ENCODE peak calls at places on chromosomes 4 and X, in nine cellular contexts. One of them, this sample, is unnamed.

GRCh38 chrX:12701625-12702024 is 89.6 kb upstream of the PRPS2 start:
- DNase-seq in right atrium auricular region: no peak
- DNase-seq in HL-60: peak; percentile 51
- DNase-seq in CD4-positive, alpha-beta T cell: peak; percentile 1
- DNase-seq in GM12865: peak; percentile 71
- DNase-seq in B cell: peak; percentile 66
- DNase-seq in lung: peak; percentile 46
- DNase-seq in body of pancreas: peak; percentile 78
- DNase-seq in IMR-90: peak; percentile 68
- DNase-seq in this sample: peak; percentile 58

GRCh38 chr4:158729716-158730559 is 6.7 kb upstream of the PPID start:
- DNase-seq in right atrium auricular region: peak; percentile 82
- DNase-seq in HL-60: peak; percentile 51
- DNase-seq in CD4-positive, alpha-beta T cell: peak; percentile 47
- DNase-seq in GM12865: peak; percentile 66
- DNase-seq in B cell: peak; percentile 49
- DNase-seq in lung: peak; percentile 58
- DNase-seq in body of pancreas: peak; percentile 67
- DNase-seq in IMR-90: peak; percentile 75
- DNase-seq in this sample: peak; percentile 70

GRCh38 chrX:63764946-63765345 is 20.1 kb downstream of the ARHGEF9 start:
- DNase-seq in right atrium auricular region: no peak
- DNase-seq in HL-60: no peak
- DNase-seq in CD4-positive, alpha-beta T cell: no peak
- DNase-seq in GM12865: no peak
- DNase-seq in B cell: no peak
- DNase-seq in lung: no peak
- DNase-seq in body of pancreas: no peak
- DNase-seq in IMR-90: peak; percentile 34
- DNase-seq in this sample: no peak

GRCh38 chrX:108123591-108124366 is 32.2 kb downstream of the ATG4A start:
- DNase-seq in right atrium auricular region: no peak
- DNase-seq in HL-60: no peak
- DNase-seq in CD4-positive, alpha-beta T cell: no peak
- DNase-seq in GM12865: no peak
- DNase-seq in B cell: no peak
- DNase-seq in lung: no peak
- DNase-seq in body of pancreas: no peak
- DNase-seq in IMR-90: no peak
- DNase-seq in this sample: no peak

GRCh38 chrX:44400588-44400987 is 57.1 kb upstream of the EFHC2 start:
- DNase-seq in right atrium auricular region: no peak
- DNase-seq in HL-60: no peak
- DNase-seq in CD4-positive, alpha-beta T cell: no peak
- DNase-seq in GM12865: no peak
- DNase-seq in B cell: no peak
- DNase-seq in lung: no peak
- DNase-seq in body of pancreas: no peak
- DNase-seq in IMR-90: peak; percentile 96
- DNase-seq in this sample: peak; percentile 68

GRCh38 chrX:69133561-69134542 is 31.4 kb downstream of the PJA1 start:
- DNase-seq in right atrium auricular region: no peak
- DNase-seq in HL-60: no peak
- DNase-seq in CD4-positive, alpha-beta T cell: no peak
- DNase-seq in GM12865: peak; percentile 13
- DNase-seq in B cell: no peak
- DNase-seq in lung: no peak
- DNase-seq in body of pancreas: no peak
- DNase-seq in IMR-90: peak; percentile 69
- DNase-seq in this sample: peak; percentile 1

GRCh38 chrX:13669246-13669689 is 16.3 kb downstream of the TCEANC start:
- DNase-seq in right atrium auricular region: peak; percentile 66
- DNase-seq in HL-60: peak; percentile 28
- DNase-seq in CD4-positive, alpha-beta T cell: peak; percentile 10
- DNase-seq in GM12865: peak; percentile 89
- DNase-seq in B cell: no peak
- DNase-seq in lung: peak; percentile 76
- DNase-seq in body of pancreas: peak; percentile 92
- DNase-seq in IMR-90: peak; percentile 99
- DNase-seq in this sample: peak; percentile 75

GRCh38 chr4:87118826-87119225 is 101.6 kb downstream of the KLHL8 start:
- DNase-seq in right atrium auricular region: no peak
- DNase-seq in HL-60: no peak
- DNase-seq in CD4-positive, alpha-beta T cell: no peak
- DNase-seq in GM12865: no peak
- DNase-seq in B cell: no peak
- DNase-seq in lung: no peak
- DNase-seq in body of pancreas: no peak
- DNase-seq in IMR-90: peak; percentile 93
- DNase-seq in this sample: peak; percentile 9

GRCh38 chr4:8340721-8341680 is 71.4 kb downstream of the HTRA3 start:
- DNase-seq in right atrium auricular region: peak; percentile 87
- DNase-seq in HL-60: no peak
- DNase-seq in CD4-positive, alpha-beta T cell: no peak
- DNase-seq in GM12865: no peak
- DNase-seq in B cell: no peak
- DNase-seq in lung: no peak
- DNase-seq in body of pancreas: peak; percentile 37
- DNase-seq in IMR-90: no peak
- DNase-seq in this sample: no peak

GRCh38 chr4:77699731-77700210 is 94.2 kb downstream of the CXCL13 start:
- DNase-seq in right atrium auricular region: no peak
- DNase-seq in HL-60: no peak
- DNase-seq in CD4-positive, alpha-beta T cell: no peak
- DNase-seq in GM12865: no peak
- DNase-seq in B cell: no peak
- DNase-seq in lung: no peak
- DNase-seq in body of pancreas: no peak
- DNase-seq in IMR-90: peak; percentile 93
- DNase-seq in this sample: no peak

GRCh38 chr4:72997409-72997808 is 72.1 kb downstream of the COX18 start:
- DNase-seq in right atrium auricular region: no peak
- DNase-seq in HL-60: no peak
- DNase-seq in CD4-positive, alpha-beta T cell: no peak
- DNase-seq in GM12865: no peak
- DNase-seq in B cell: no peak
- DNase-seq in lung: peak; percentile 51
- DNase-seq in body of pancreas: no peak
- DNase-seq in IMR-90: peak; percentile 11
- DNase-seq in this sample: no peak

GRCh38 chr4:154838155-154838554 is 57.1 kb downstream of the RBM46 start:
- DNase-seq in right atrium auricular region: no peak
- DNase-seq in HL-60: no peak
- DNase-seq in CD4-positive, alpha-beta T cell: no peak
- DNase-seq in GM12865: no peak
- DNase-seq in B cell: no peak
- DNase-seq in lung: no peak
- DNase-seq in body of pancreas: no peak
- DNase-seq in IMR-90: no peak
- DNase-seq in this sample: no peak

GRCh38 chr4:86032476-86033022 is 327.3 kb downstream of the MAPK10 start:
- DNase-seq in right atrium auricular region: no peak
- DNase-seq in HL-60: peak; percentile 32
- DNase-seq in CD4-positive, alpha-beta T cell: no peak
- DNase-seq in GM12865: no peak
- DNase-seq in B cell: no peak
- DNase-seq in lung: no peak
- DNase-seq in body of pancreas: peak; percentile 10
- DNase-seq in IMR-90: peak; percentile 83
- DNase-seq in this sample: no peak

GRCh38 chr4:74555843-74556242 is 110.9 kb downstream of the AREG start:
- DNase-seq in right atrium auricular region: no peak
- DNase-seq in HL-60: no peak
- DNase-seq in CD4-positive, alpha-beta T cell: no peak
- DNase-seq in GM12865: no peak
- DNase-seq in B cell: no peak
- DNase-seq in lung: no peak
- DNase-seq in body of pancreas: no peak
- DNase-seq in IMR-90: no peak
- DNase-seq in this sample: no peak

GRCh38 chr4:10032625-10033024 is 11.3 kb upstream of the SLC2A9 start:
- DNase-seq in right atrium auricular region: no peak
- DNase-seq in HL-60: peak; percentile 75
- DNase-seq in CD4-positive, alpha-beta T cell: no peak
- DNase-seq in GM12865: peak; percentile 35
- DNase-seq in B cell: no peak
- DNase-seq in lung: no peak
- DNase-seq in body of pancreas: peak; percentile 47
- DNase-seq in IMR-90: peak; percentile 75
- DNase-seq in this sample: no peak

GRCh38 chr4:45455217-45455616 is 668.6 kb downstream of the GABRG1 start:
- DNase-seq in right atrium auricular region: no peak
- DNase-seq in HL-60: no peak
- DNase-seq in CD4-positive, alpha-beta T cell: no peak
- DNase-seq in GM12865: no peak
- DNase-seq in B cell: no peak
- DNase-seq in lung: no peak
- DNase-seq in body of pancreas: no peak
- DNase-seq in IMR-90: no peak
- DNase-seq in this sample: no peak

DNA sequence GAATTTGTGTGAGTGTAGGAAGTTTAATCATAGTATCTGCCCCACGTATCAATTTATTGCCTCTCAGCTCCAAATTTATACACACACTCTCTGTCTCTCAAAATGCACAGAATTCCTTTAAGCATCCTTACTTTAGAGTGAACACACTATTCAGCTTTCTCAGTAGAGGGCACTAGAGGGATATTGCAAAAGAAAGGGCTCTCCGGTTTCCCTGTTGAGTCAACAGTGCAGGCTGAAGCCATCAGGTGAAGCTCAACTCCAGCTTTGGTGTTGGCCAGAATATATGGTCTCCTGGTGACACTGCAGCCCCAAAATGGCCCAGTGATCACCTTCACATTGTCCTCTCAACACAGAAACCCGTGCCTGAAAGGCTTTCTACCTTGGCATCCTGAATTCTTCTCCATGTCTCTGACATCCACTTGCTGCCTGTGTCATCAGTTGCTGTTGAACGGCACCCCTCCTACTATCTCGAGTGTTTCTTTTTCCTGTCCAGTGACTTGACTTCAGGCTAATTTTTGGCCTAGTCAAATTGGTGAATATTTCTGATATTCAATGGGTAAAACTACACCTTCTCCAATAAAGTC is 670.5 kb downstream of the GABRG1 start:
- DNase-seq in right atrium auricular region: no peak
- DNase-seq in HL-60: peak; percentile 7
- DNase-seq in CD4-positive, alpha-beta T cell: no peak
- DNase-seq in GM12865: peak; percentile 29
- DNase-seq in B cell: no peak
- DNase-seq in lung: no peak
- DNase-seq in body of pancreas: no peak
- DNase-seq in IMR-90: no peak
- DNase-seq in this sample: no peak
- TF ChIP-seq CTCF in right atrium auricular region: no peak
- TF ChIP-seq CTCF in HL-60: peak; percentile 20
- TF ChIP-seq CTCF in CD4-positive, alpha-beta T cell: no peak
- TF ChIP-seq CTCF in GM12865: peak; percentile 49
- TF ChIP-seq CTCF in B cell: no peak
- TF ChIP-seq CTCF in lung: no peak
- TF ChIP-seq CTCF in body of pancreas: peak; percentile 36
- TF ChIP-seq CTCF in IMR-90: peak; percentile 19
- TF ChIP-seq CTCF in this sample: peak; percentile 10

GRCh38 chr4:185203380-185204237 is at the start of gene CFAP97:
- DNase-seq in right atrium auricular region: peak; percentile 90
- DNase-seq in HL-60: peak; percentile 66
- DNase-seq in CD4-positive, alpha-beta T cell: peak; percentile 77
- DNase-seq in GM12865: peak; percentile 91
- DNase-seq in B cell: peak; percentile 87
- DNase-seq in lung: peak; percentile 91
- DNase-seq in body of pancreas: peak; percentile 91
- DNase-seq in IMR-90: peak; percentile 87
- DNase-seq in this sample: peak; percentile 80
- TF ChIP-seq CTCF in right atrium auricular region: no peak
- TF ChIP-seq CTCF in HL-60: no peak
- TF ChIP-seq CTCF in CD4-positive, alpha-beta T cell: no peak
- TF ChIP-seq CTCF in GM12865: no peak
- TF ChIP-seq CTCF in B cell: peak; percentile 10
- TF ChIP-seq CTCF in lung: no peak
- TF ChIP-seq CTCF in body of pancreas: no peak
- TF ChIP-seq CTCF in IMR-90: no peak
- TF ChIP-seq CTCF in this sample: no peak

DNA sequence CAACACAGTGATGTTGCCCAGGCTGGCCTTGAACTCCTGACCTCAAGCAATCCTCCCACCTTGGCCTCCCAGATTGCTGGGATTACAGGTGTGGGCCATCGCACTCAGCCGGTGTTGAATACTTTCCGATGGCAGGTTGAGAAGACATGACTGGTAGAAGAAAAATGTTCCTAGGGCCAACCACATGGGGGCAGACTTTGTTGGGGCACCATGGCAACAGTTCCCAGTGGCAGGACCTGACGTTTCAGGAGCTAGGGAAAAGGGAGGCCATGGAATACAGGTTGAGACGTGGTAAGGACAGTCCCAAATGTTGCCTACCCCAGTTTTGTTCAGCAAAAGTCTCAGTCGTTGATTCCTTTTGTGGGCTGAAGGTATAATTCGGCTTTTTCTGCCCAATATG is 134.6 kb downstream of the ASMT start:
- DNase-seq in right atrium auricular region: no peak
- DNase-seq in HL-60: no peak
- DNase-seq in CD4-positive, alpha-beta T cell: no peak
- DNase-seq in GM12865: no peak
- DNase-seq in B cell: no peak
- DNase-seq in lung: no peak
- DNase-seq in body of pancreas: no peak
- DNase-seq in IMR-90: no peak
- DNase-seq in this sample: no peak
- TF ChIP-seq CTCF in right atrium auricular region: no peak
- TF ChIP-seq CTCF in HL-60: no peak
- TF ChIP-seq CTCF in CD4-positive, alpha-beta T cell: no peak
- TF ChIP-seq CTCF in GM12865: no peak
- TF ChIP-seq CTCF in B cell: no peak
- TF ChIP-seq CTCF in lung: no peak
- TF ChIP-seq CTCF in body of pancreas: no peak
- TF ChIP-seq CTCF in IMR-90: no peak
- TF ChIP-seq CTCF in this sample: no peak

DNA sequence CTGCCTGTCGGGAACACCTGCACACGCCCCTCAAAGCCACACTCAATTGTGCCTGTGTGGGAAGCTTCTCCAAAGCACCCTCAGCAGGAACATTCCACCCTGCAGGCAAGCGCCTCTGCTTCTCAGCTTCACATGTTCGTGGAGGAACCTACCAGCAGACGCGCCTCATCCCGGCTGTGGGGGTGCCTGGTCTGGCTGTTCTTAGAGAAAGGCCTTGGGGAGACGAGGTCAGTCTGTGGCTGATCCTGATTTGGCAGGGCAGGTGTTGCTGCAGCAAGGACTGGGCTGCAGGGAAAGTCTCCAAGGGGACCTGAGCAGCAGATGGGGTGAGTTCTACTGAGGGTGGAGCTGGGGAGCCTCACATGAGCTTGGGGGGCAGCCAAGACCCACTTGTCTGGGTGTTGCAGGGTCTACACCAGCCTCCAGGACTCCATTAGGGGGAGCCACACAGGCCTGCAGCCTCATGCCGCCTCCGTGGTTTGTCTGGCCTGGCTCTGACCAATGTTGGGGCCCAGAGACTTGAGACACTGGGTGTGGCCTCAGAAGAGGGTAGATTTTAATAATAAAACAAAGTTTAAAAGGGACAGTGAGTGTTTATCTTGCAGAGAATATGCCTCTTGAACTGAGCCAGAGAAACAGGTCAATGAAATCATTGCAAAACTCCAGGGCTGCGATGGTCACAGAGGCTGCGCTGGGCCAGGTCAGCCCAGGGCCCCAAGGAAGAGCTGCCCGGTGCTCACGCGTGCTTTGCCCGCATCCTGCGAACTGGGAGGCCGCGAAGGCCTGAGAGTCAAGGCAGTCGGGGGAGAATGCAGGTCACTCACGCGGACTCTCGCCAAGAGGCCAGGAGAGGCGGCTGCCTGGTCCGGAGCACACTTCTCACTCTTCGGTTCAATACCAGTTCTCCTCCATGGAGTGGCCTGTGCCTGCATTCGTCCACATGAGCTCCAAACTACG is 21.1 kb downstream of the RNF212 start:
- DNase-seq in right atrium auricular region: no peak
- DNase-seq in HL-60: no peak
- DNase-seq in CD4-positive, alpha-beta T cell: no peak
- DNase-seq in GM12865: no peak
- DNase-seq in B cell: no peak
- DNase-seq in lung: no peak
- DNase-seq in body of pancreas: no peak
- DNase-seq in IMR-90: no peak
- DNase-seq in this sample: no peak
- TF ChIP-seq CTCF in right atrium auricular region: no peak
- TF ChIP-seq CTCF in HL-60: no peak
- TF ChIP-seq CTCF in CD4-positive, alpha-beta T cell: no peak
- TF ChIP-seq CTCF in GM12865: no peak
- TF ChIP-seq CTCF in B cell: no peak
- TF ChIP-seq CTCF in lung: no peak
- TF ChIP-seq CTCF in body of pancreas: no peak
- TF ChIP-seq CTCF in IMR-90: no peak
- TF ChIP-seq CTCF in this sample: no peak

This sample was measured in activated CD8-positive, alpha-beta T cell treated with anti-CD3 and anti-CD28 coated beads for 36 hours.